ENCODE peak calls at places on chromosome 5, in eight cellular contexts. One of them, this sample, is unnamed.

GRCh38 chr5:150113047-150113744 is 26.8 kb upstream of the CSF1R start:
- DNase-seq in adrenal gland: no peak
- DNase-seq in Peyer's patch: peak; percentile 6
- DNase-seq in transverse colon: no peak
- DNase-seq in uterus: no peak
- DNase-seq in stomach: peak; percentile 25
- DNase-seq in HCT116: no peak
- DNase-seq in sigmoid colon: peak; percentile 69
- DNase-seq in this sample: no peak

GRCh38 chr5:94192658-94193391 is 425.6 kb downstream of the KIAA0825 start:
- DNase-seq in adrenal gland: no peak
- DNase-seq in sigmoid colon: no peak
- DNase-seq in transverse colon: no peak
- DNase-seq in HCT116: no peak
- DNase-seq in uterus: no peak
- DNase-seq in stomach: no peak
- DNase-seq in Peyer's patch: no peak
- DNase-seq in this sample: no peak

GRCh38 chr5:151107084-151107483 is 26.2 kb upstream of the TNIP1 start:
- DNase-seq in HCT116: no peak
- DNase-seq in stomach: peak; percentile 64
- DNase-seq in adrenal gland: no peak
- DNase-seq in Peyer's patch: no peak
- DNase-seq in sigmoid colon: no peak
- DNase-seq in uterus: no peak
- DNase-seq in transverse colon: peak; percentile 67
- DNase-seq in this sample: no peak

GRCh38 chr5:159156839-159157238 is 52.5 kb downstream of the RNF145 start:
- DNase-seq in sigmoid colon: no peak
- DNase-seq in transverse colon: peak; percentile 10
- DNase-seq in Peyer's patch: no peak
- DNase-seq in uterus: peak; percentile 53
- DNase-seq in stomach: no peak
- DNase-seq in HCT116: peak; percentile 57
- DNase-seq in adrenal gland: peak; percentile 50
- DNase-seq in this sample: peak; percentile 65

GRCh38 chr5:43602818-43603534 is at the start of gene NNT:
- DNase-seq in sigmoid colon: peak; percentile 87
- DNase-seq in HCT116: no peak
- DNase-seq in transverse colon: peak; percentile 84
- DNase-seq in adrenal gland: peak; percentile 65
- DNase-seq in Peyer's patch: peak; percentile 85
- DNase-seq in uterus: peak; percentile 62
- DNase-seq in stomach: peak; percentile 78
- DNase-seq in this sample: peak; percentile 77

GRCh38 chr5:36177715-36178556 is 26.0 kb downstream of the SKP2 start:
- DNase-seq in uterus: no peak
- DNase-seq in HCT116: peak; percentile 7
- DNase-seq in sigmoid colon: no peak
- DNase-seq in Peyer's patch: no peak
- DNase-seq in transverse colon: no peak
- DNase-seq in stomach: no peak
- DNase-seq in adrenal gland: no peak
- DNase-seq in this sample: peak; percentile 30

GRCh38 chr5:84430863-84431663 is 46.4 kb upstream of the EDIL3 start:
- DNase-seq in uterus: no peak
- DNase-seq in HCT116: no peak
- DNase-seq in adrenal gland: no peak
- DNase-seq in sigmoid colon: no peak
- DNase-seq in stomach: no peak
- DNase-seq in Peyer's patch: no peak
- DNase-seq in transverse colon: no peak
- DNase-seq in this sample: peak; percentile 7

GRCh38 chr5:107446972-107447371 is 223.8 kb downstream of the EFNA5 start:
- DNase-seq in Peyer's patch: no peak
- DNase-seq in adrenal gland: no peak
- DNase-seq in sigmoid colon: no peak
- DNase-seq in stomach: no peak
- DNase-seq in transverse colon: no peak
- DNase-seq in HCT116: no peak
- DNase-seq in uterus: no peak
- DNase-seq in this sample: no peak

GRCh38 chr5:67149933-67150523 is 46.6 kb downstream of the CD180 start:
- DNase-seq in uterus: no peak
- DNase-seq in transverse colon: no peak
- DNase-seq in stomach: no peak
- DNase-seq in adrenal gland: no peak
- DNase-seq in sigmoid colon: no peak
- DNase-seq in Peyer's patch: no peak
- DNase-seq in HCT116: no peak
- DNase-seq in this sample: no peak

GRCh38 chr5:43456556-43456955 is 27.1 kb downstream of the TMEM267 start:
- DNase-seq in sigmoid colon: no peak
- DNase-seq in stomach: no peak
- DNase-seq in HCT116: no peak
- DNase-seq in uterus: no peak
- DNase-seq in adrenal gland: no peak
- DNase-seq in Peyer's patch: no peak
- DNase-seq in transverse colon: no peak
- DNase-seq in this sample: no peak

GRCh38 chr5:158802941-158803341 is 296.8 kb downstream of the EBF1 start:
- DNase-seq in sigmoid colon: no peak
- DNase-seq in HCT116: no peak
- DNase-seq in uterus: no peak
- DNase-seq in Peyer's patch: no peak
- DNase-seq in transverse colon: no peak
- DNase-seq in stomach: no peak
- DNase-seq in adrenal gland: no peak
- DNase-seq in this sample: no peak

GRCh38 chr5:128144491-128144890 is 60.9 kb downstream of the SLC12A2 start:
- DNase-seq in transverse colon: no peak
- DNase-seq in Peyer's patch: no peak
- DNase-seq in uterus: no peak
- DNase-seq in stomach: no peak
- DNase-seq in sigmoid colon: no peak
- DNase-seq in HCT116: no peak
- DNase-seq in adrenal gland: no peak
- DNase-seq in this sample: no peak

GRCh38 chr5:143244000-143244736 is 159.3 kb downstream of the NR3C1 start:
- DNase-seq in stomach: peak; percentile 32
- DNase-seq in HCT116: peak; percentile 82
- DNase-seq in Peyer's patch: no peak
- DNase-seq in sigmoid colon: peak; percentile 86
- DNase-seq in transverse colon: peak; percentile 29
- DNase-seq in adrenal gland: peak; percentile 38
- DNase-seq in uterus: peak; percentile 61
- DNase-seq in this sample: peak; percentile 45

GRCh38 chr5:167898361-167899042 is 392.9 kb upstream of the WWC1 start:
- DNase-seq in Peyer's patch: no peak
- DNase-seq in sigmoid colon: no peak
- DNase-seq in HCT116: no peak
- DNase-seq in uterus: no peak
- DNase-seq in transverse colon: no peak
- DNase-seq in adrenal gland: no peak
- DNase-seq in stomach: no peak
- DNase-seq in this sample: no peak

GRCh38 chr5:31464081-31464480 is 67.8 kb downstream of the DROSHA start:
- DNase-seq in uterus: no peak
- DNase-seq in HCT116: no peak
- DNase-seq in sigmoid colon: no peak
- DNase-seq in adrenal gland: no peak
- DNase-seq in stomach: no peak
- DNase-seq in transverse colon: no peak
- DNase-seq in Peyer's patch: no peak
- DNase-seq in this sample: no peak

GRCh38 chr5:130652178-130652577 is 512.9 kb downstream of the HINT1 start:
- DNase-seq in Peyer's patch: no peak
- DNase-seq in stomach: no peak
- DNase-seq in transverse colon: no peak
- DNase-seq in HCT116: peak; percentile 21
- DNase-seq in sigmoid colon: no peak
- DNase-seq in uterus: no peak
- DNase-seq in adrenal gland: no peak
- DNase-seq in this sample: no peak

GRCh38 chr5:130136300-130136699 is 232.0 kb downstream of the CHSY3 start:
- DNase-seq in sigmoid colon: no peak
- DNase-seq in uterus: no peak
- DNase-seq in stomach: no peak
- DNase-seq in Peyer's patch: no peak
- DNase-seq in transverse colon: no peak
- DNase-seq in adrenal gland: no peak
- DNase-seq in HCT116: no peak
- DNase-seq in this sample: no peak

GRCh38 chr5:27020965-27021364 is 17.4 kb downstream of the CDH9 start:
- DNase-seq in uterus: no peak
- DNase-seq in adrenal gland: no peak
- DNase-seq in Peyer's patch: no peak
- DNase-seq in stomach: no peak
- DNase-seq in sigmoid colon: no peak
- DNase-seq in HCT116: no peak
- DNase-seq in transverse colon: no peak
- DNase-seq in this sample: no peak

DNA sequence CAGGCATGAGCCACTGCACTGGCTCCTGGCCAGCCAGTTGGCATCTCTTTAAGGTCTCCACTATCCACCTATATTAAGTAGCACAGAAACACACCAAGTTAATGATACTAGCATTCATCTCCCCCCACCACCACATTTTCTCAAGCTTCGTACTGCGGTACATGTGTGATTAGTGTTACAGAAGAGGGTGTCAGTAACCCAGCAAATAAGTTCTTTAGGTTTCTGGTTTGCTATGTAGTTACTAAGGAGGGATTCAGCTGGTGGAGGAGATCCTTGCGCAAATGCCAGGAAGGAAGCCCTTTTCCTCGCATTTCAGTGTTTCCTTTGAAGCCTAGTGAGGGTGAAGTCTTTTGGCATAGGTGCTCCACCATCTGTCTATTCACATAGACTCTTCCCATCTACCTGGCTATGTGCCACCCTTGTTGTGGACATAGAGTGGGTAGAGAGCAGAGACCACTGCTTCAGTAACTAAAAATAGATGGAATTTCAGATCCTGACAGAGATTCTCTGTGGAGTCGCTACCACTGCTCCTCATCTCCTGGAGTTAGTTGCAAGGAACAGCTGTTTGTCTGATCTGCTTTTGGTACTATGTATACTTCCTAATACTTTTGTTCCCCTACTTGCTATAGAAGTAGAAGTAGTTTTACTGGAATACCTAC is 16.7 kb downstream of the UBE2D2 start:
- DNase-seq in Peyer's patch: no peak
- DNase-seq in uterus: no peak
- DNase-seq in stomach: no peak
- DNase-seq in transverse colon: no peak
- DNase-seq in sigmoid colon: no peak
- DNase-seq in HCT116: no peak
- DNase-seq in adrenal gland: no peak
- DNase-seq in this sample: no peak
- TF ChIP-seq POLR2A in Peyer's patch: no peak
- TF ChIP-seq POLR2A in uterus: no peak
- TF ChIP-seq POLR2A in stomach: no peak
- TF ChIP-seq POLR2A in transverse colon: no peak
- TF ChIP-seq POLR2A in sigmoid colon: no peak
- TF ChIP-seq POLR2A in HCT116: no peak
- TF ChIP-seq POLR2A in adrenal gland: no peak
- TF ChIP-seq POLR2A in this sample: no peak

DNA sequence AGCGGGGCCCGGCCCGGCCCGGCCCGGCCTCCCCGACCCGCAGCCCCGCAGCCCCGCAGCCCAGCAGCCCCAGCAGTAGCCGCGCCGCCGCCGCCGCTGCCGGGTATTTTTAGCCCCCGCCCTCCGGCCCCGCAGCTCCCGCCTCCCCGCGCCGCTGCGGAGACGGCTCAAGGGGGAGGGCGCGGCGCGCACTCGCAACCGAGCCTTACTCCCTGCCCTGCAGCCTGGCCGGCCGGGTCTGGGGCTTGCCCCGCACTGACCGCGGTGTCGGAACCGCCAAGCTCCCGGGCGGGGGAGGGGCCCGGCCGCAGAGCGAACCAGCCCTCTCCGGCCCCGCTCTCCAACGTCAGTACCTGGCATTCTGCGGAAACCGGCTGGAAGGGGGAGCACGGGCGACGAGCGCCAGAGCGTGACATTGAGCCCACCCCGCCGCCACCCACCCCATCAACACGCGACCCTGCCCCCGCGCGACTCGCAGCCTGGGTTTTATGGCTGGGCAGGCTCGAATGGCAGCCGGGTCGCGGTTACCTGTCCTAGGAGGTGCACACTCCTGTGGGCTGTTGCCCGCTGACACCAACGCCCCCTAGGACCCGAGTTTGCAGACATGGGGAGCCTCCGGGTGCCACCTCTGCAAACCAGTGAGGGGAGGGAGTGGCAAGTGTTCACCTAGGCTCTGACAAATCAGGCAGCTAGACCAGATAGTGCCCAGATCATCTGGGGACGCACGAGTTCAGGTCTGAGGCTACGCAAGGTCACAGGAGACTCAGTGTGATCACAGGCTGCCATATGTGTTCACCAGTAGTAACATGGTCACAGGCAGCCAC is at the start of gene ACSL6:
- DNase-seq in Peyer's patch: peak; percentile 17
- DNase-seq in stomach: peak; percentile 51
- DNase-seq in uterus: peak; percentile 8
- DNase-seq in adrenal gland: peak; percentile 36
- DNase-seq in sigmoid colon: peak; percentile 53
- DNase-seq in HCT116: no peak
- DNase-seq in transverse colon: peak; percentile 37
- DNase-seq in this sample: peak; percentile 69
- TF ChIP-seq CTCF in Peyer's patch: no peak
- TF ChIP-seq CTCF in stomach: no peak
- TF ChIP-seq CTCF in uterus: no peak
- TF ChIP-seq CTCF in adrenal gland: no peak
- TF ChIP-seq CTCF in sigmoid colon: no peak
- TF ChIP-seq CTCF in HCT116: no peak
- TF ChIP-seq CTCF in transverse colon: no peak
- TF ChIP-seq CTCF in this sample: no peak

DNA sequence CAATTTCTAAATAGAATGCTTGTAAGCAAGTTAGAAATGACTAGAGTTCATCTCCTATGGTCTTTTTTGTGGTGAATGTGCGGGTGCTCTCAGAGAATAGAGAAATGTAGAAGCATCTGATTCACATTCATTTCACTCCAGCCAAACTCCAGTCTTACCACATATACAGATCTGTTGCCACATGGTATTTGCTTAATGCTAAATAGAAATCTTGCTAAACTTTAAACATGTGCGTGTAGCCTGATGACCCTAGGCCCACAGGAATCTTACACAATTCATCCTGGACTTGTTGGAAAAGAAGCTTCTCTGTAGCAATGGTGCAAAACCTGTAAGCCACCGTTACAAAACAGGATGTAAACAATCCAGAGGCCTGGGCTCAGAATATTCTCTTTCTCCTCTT is 135.2 kb downstream of the PCSK1 start:
- DNase-seq in adrenal gland: no peak
- DNase-seq in HCT116: no peak
- DNase-seq in uterus: no peak
- DNase-seq in Peyer's patch: no peak
- DNase-seq in transverse colon: no peak
- DNase-seq in sigmoid colon: peak; percentile 69
- DNase-seq in stomach: no peak
- DNase-seq in this sample: no peak
- TF ChIP-seq POLR2A in adrenal gland: no peak
- TF ChIP-seq POLR2A in HCT116: no peak
- TF ChIP-seq POLR2A in uterus: no peak
- TF ChIP-seq POLR2A in Peyer's patch: no peak
- TF ChIP-seq POLR2A in transverse colon: no peak
- TF ChIP-seq POLR2A in sigmoid colon: no peak
- TF ChIP-seq POLR2A in stomach: no peak
- TF ChIP-seq POLR2A in this sample: no peak

GRCh38 chr5:74988273-74988983 is 63.9 kb downstream of the GCNT4 start:
- DNase-seq in uterus: no peak
- DNase-seq in Peyer's patch: no peak
- DNase-seq in adrenal gland: no peak
- DNase-seq in stomach: no peak
- DNase-seq in sigmoid colon: no peak
- DNase-seq in HCT116: no peak
- DNase-seq in transverse colon: no peak
- DNase-seq in this sample: no peak
- TF ChIP-seq CTCF in uterus: no peak
- TF ChIP-seq CTCF in Peyer's patch: peak; percentile 15
- TF ChIP-seq CTCF in adrenal gland: no peak
- TF ChIP-seq CTCF in stomach: no peak
- TF ChIP-seq CTCF in sigmoid colon: no peak
- TF ChIP-seq CTCF in HCT116: no peak
- TF ChIP-seq CTCF in transverse colon: no peak
- TF ChIP-seq CTCF in this sample: no peak